ENCODE peak calls at places on chromosomes 1 and 21, in four cellular contexts. W, G, F and Y are unnamed samples.

GRCh38 chr1:191320062-191320461 is 838.2 kb upstream of the RGS18 start:
- DNase-seq in G (no peak), W (no peak), F (peak; percentile 1), Y (no peak)

GRCh38 chr1:200973937-200974657 is 49.4 kb downstream of the KIF21B start:
- DNase-seq in F (no peak), G (no peak), W (no peak), Y (no peak)

GRCh38 chr21:41460578-41461527 is 34.8 kb downstream of the MX1 start:
- DNase-seq in G (peak; percentile 26), W (peak; percentile 61), F (peak; percentile 61), Y (peak; percentile 49)

GRCh38 chr1:200535605-200536004 is 84.9 kb downstream of the KIF14 start:
- DNase-seq in F (peak; percentile 61), W (peak; percentile 33), G (no peak), Y (no peak)

GRCh38 chr21:35940074-35940927 is 120.0 kb downstream of the SETD4 start:
- DNase-seq in G (no peak), F (peak; percentile 70), W (no peak), Y (no peak)

GRCh38 chr1:65216989-65217388 is 69.0 kb downstream of the AK4 start:
- DNase-seq in F (no peak), G (no peak), W (no peak), Y (no peak)

GRCh38 chr1:195075973-195076372 is 1532.3 kb downstream of the KCNT2 start:
- DNase-seq in W (no peak), F (no peak), G (no peak), Y (no peak)

GRCh38 chr1:85240174-85240601 is 19.3 kb downstream of the C1orf52 start:
- DNase-seq in W (peak; percentile 13), G (no peak), F (peak; percentile 30), Y (no peak)

GRCh38 chr21:45471229-45472052 is 66.5 kb downstream of the COL18A1 start:
- DNase-seq in W (no peak), F (peak; percentile 86), G (no peak), Y (no peak)

GRCh38 chr1:117664314-117664713 is 58.5 kb downstream of the TENT5C start:
- DNase-seq in G (peak; percentile 20), W (peak; percentile 84), F (no peak), Y (no peak)

GRCh38 chr1:243882276-243882675 is 32.2 kb upstream of the AKT3 start:
- DNase-seq in W (no peak), F (peak; percentile 67), G (no peak), Y (no peak)

GRCh38 chr1:154866995-154867795 is 2.9 kb downstream of the KCNN3 start:
- DNase-seq in W (no peak), G (no peak), F (peak; percentile 74), Y (no peak)

GRCh38 chr1:150156868-150157603 is 7.3 kb downstream of the PLEKHO1 start:
- DNase-seq in W (no peak), F (peak; percentile 51), G (no peak), Y (no peak)

GRCh38 chr1:107844009-107844408 is 121.0 kb downstream of the VAV3 start:
- DNase-seq in G (no peak), W (no peak), F (no peak), Y (no peak)

GRCh38 chr21:41142051-41142795 is 25.7 kb upstream of the BACE2 start:
- DNase-seq in G (no peak), F (peak; percentile 53), W (no peak), Y (no peak)

GRCh38 chr21:34899302-34899701 is 149.8 kb downstream of the RUNX1 start:
- DNase-seq in F (no peak), G (no peak), W (no peak), Y (no peak)

GRCh38 chr21:41598561-41599511 is 90.9 kb upstream of the TMPRSS2 start:
- DNase-seq in F (no peak), W (no peak), G (no peak), Y (no peak)

GRCh38 chr1:171252482-171252881 is 4.2 kb downstream of the FMO1 start:
- DNase-seq in G (no peak), F (no peak), W (peak; percentile 17), Y (no peak)

GRCh38 chr1:31848381-31848897 is 32.6 kb upstream of the SPOCD1 start:
- DNase-seq in G (peak; percentile 19), F (no peak), W (peak; percentile 65), Y (no peak)

GRCh38 chr1:13706058-13706457 is 6.1 kb downstream of the PRDM2 start:
- DNase-seq in G (no peak), W (no peak), F (no peak), Y (no peak)